ENCODE peak calls at places on chromosomes 1 and 21, in ten cellular contexts. P is cardiac muscle cell, O is thoracic aorta, F is dorsolateral prefrontal cortex, L is HCT116, V is RWPE2, J is choroid plexus epithelial cell, X is uterus, D is GM12864, C is neural progenitor cell. I is an unnamed sample.

GRCh38 chr1:221069178-221069903 is 190.1 kb downstream of the HLX start:
- DNase-seq in F (no peak), V (no peak), J (no peak), L (no peak), X (no peak), D (peak; percentile 62), P (no peak), O (no peak), C (peak; percentile 4), I (no peak)

GRCh38 chr21:44892536-44893277 is 19.2 kb upstream of the PTTG1IP start:
- DNase-seq in V (no peak), L (peak; percentile 26), O (no peak), P (peak; percentile 65), D (no peak), J (peak; percentile 62), X (peak; percentile 46), C (peak; percentile 77), F (peak; percentile 56), I (peak; percentile 63)

GRCh38 chr21:46119565-46120271 is 21.8 kb downstream of the COL6A2 start:
- DNase-seq in X (peak; percentile 18), P (no peak), L (no peak), F (peak; percentile 29), J (no peak), C (no peak), V (peak; percentile 58), O (no peak), D (no peak), I (no peak)

GRCh38 chr1:41810446-41810845 is 108.3 kb downstream of the HIVEP3 start:
- DNase-seq in P (peak; percentile 71), D (no peak), V (no peak), J (peak; percentile 62), C (peak; percentile 74), L (no peak), X (no peak), F (no peak), O (no peak), I (peak; percentile 67)

GRCh38 chr1:209433649-209434031 is 149.9 kb upstream of the CAMK1G start:
- DNase-seq in V (no peak), O (no peak), P (no peak), C (no peak), J (peak; percentile 35), L (no peak), X (no peak), F (no peak), D (no peak), I (no peak)

GRCh38 chr1:37410080-37410479 is 64.3 kb upstream of the ZC3H12A start:
- DNase-seq in C (peak; percentile 23), O (no peak), D (no peak), X (no peak), V (no peak), J (no peak), L (no peak), P (no peak), F (peak; percentile 73), I (no peak)

GRCh38 chr1:9730096-9730901 is 78.8 kb downstream of the PIK3CD start:
- DNase-seq in J (no peak), C (no peak), F (no peak), V (no peak), D (no peak), X (no peak), O (no peak), L (no peak), P (no peak), I (no peak)

GRCh38 chr1:206680279-206680678 is 4.4 kb upstream of the MAPKAPK2 start:
- DNase-seq in X (no peak), D (no peak), C (no peak), O (no peak), L (no peak), P (no peak), F (no peak), V (no peak), J (no peak), I (no peak)

GRCh38 chr1:21270086-21270689 is 20.1 kb downstream of the ECE1 start:
- DNase-seq in J (peak; percentile 69), F (peak; percentile 61), O (no peak), D (peak; percentile 41), X (peak; percentile 70), V (no peak), C (peak; percentile 87), L (peak; percentile 54), P (peak; percentile 65), I (peak; percentile 58)

GRCh38 chr1:193262661-193263060 is 76.2 kb upstream of the B3GALT2 start:
- DNase-seq in C (no peak), X (no peak), V (no peak), F (no peak), D (no peak), O (no peak), L (no peak), J (no peak), P (no peak), I (no peak)

DNA sequence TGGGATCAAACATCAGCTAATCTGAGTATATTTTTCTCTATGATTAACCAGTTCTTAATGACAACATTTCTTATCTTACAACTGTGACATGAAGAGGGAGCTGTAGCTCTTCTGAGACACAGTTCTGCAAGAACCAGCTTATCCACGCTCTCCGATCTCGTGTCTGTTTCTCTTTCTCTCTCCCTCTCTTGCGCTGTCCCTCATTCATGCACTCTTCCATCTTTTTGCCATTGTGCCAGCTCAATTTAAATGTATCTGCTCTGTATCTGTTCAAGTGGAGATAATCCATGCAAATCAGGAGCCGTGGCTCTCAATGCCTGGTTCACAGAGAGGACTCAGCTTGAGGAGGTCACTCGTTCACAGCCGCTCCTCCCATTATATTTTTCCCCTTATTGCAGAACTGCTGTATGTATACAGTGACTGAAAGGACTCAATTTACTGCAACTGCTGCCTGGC is 494.7 kb upstream of the ADGRL2 start:
- DNase-seq in D (no peak), L (no peak), V (no peak), C (peak; percentile 62), X (no peak), J (peak; percentile 76), O (no peak), P (peak; percentile 65), F (no peak), I (peak; percentile 60)
- TF ChIP-seq CTCF in D (no peak), L (no peak), V (peak; percentile 39), C (peak; percentile 55), X (peak; percentile 34), J (peak; percentile 59), O (peak; percentile 34), P (peak; percentile 35), F (peak; percentile 63), I (peak; percentile 27)

GRCh38 chr1:222339371-222339947 is 208.4 kb downstream of the HHIPL2 start:
- DNase-seq in X (no peak), J (no peak), F (no peak), O (no peak), L (no peak), P (no peak), D (no peak), V (no peak), C (no peak), I (no peak)

GRCh38 chr1:222331765-222332164 is 216.1 kb downstream of the HHIPL2 start:
- DNase-seq in L (no peak), V (no peak), O (no peak), C (no peak), F (no peak), J (no peak), X (no peak), P (no peak), D (no peak), I (no peak)

GRCh38 chr1:222334026-222334680 is 213.8 kb downstream of the HHIPL2 start:
- DNase-seq in O (no peak), V (no peak), C (no peak), D (no peak), P (peak; percentile 15), L (no peak), F (no peak), J (peak; percentile 8), X (no peak), I (peak; percentile 57)

GRCh38 chr1:222331340-222331739 is 216.6 kb downstream of the HHIPL2 start:
- DNase-seq in V (no peak), F (no peak), X (no peak), P (peak; percentile 66), J (peak; percentile 54), C (no peak), O (no peak), L (no peak), D (no peak), I (peak; percentile 89)

DNA sequence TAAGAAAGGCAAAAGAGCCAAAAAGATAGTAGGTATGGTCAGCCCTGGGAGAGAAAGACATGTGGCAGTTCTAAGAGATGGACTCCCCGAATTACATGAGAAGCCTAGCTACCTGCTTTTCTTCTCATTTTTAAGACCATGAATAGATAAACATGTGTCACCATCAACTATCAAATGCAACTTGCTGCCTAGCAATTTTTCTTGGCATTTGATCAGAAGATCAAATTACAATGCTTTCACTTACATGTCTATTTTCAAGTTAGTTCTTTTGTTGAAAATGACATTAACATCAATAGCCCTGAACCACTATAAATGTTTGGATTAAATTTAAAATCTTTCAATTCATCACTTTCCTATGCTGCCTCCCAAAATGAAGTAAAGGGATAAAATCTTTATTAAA is 212.3 kb downstream of the HHIPL2 start:
- DNase-seq in P (no peak), J (peak; percentile 17), L (no peak), X (no peak), V (no peak), C (no peak), F (no peak), D (no peak), O (no peak), I (peak; percentile 12)
- H3K4me3 ChIP-seq in P (no peak overlapping the region), J (no peak overlapping the region), L (no peak overlapping the region), X (no peak overlapping the region), V (no peak overlapping the region), C (no peak overlapping the region), F (no peak overlapping the region), D (no peak overlapping the region), O (no peak overlapping the region), I (no peak overlapping the region)

DNA sequence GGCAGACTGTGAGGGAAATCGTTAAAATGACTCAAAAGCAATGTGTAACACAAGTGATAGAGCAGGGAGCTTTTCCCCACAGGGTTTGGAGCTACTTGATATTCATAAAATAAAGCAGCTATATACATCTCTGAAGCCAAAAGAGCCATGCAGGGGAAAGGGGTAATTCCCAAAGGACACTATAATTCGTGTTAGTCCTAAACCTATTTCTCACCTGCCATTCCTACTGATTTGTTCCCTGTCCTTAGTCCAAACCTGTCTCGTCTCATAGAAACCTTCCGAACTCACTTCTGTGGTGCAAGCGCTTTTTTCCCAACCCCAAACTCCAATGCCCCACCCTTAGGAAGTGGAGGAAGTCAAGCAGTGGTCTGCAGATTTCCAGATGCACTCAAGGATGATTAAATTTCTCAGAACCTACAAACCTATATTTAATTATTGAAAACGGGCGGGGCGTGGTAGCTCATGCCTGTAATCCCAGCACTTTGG is 946 bp upstream of the HNRNPR start:
- DNase-seq in O (no peak), D (no peak), P (peak; percentile 23), J (no peak), V (no peak), F (no peak), L (no peak), X (no peak), C (peak; percentile 19), I (no peak)
- TF ChIP-seq CTCF in O (no peak), D (no peak), P (no peak), J (no peak), V (no peak), F (no peak), L (no peak), X (no peak), C (no peak), I (no peak)

DNA sequence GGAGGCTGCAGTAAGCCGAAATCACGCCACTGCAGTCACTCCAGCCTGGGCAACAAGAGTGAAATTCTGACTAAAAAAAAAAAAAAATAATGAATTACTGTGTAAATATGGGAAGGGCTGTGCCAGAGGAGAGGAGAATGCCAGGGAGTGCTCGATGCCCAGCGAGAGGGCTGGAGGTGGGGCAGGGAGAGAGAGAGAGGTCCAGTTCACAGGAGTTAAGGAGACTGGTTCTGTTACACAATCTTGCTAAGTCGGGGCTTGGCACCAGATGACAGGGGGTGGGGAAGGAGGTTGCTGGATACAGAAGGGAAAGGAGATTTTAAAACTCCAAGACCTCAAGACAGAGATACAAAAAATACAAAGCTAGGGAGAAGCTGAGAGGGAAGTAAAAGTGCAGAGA is 1.2 kb downstream of the SELENBP1 start:
- DNase-seq in O (peak; percentile 66), L (no peak), J (peak; percentile 42), P (peak; percentile 69), D (no peak), X (peak; percentile 78), C (no peak), V (no peak), F (peak; percentile 43), I (peak; percentile 70)
- H3K4me3 ChIP-seq in O (peak overlapping the region; percentile 67), L (no peak overlapping the region), J (no peak overlapping the region), P (no peak overlapping the region), D (no peak overlapping the region), X (peak overlapping the region; percentile 36), C (peak overlapping the region; percentile 46), V (no peak overlapping the region), F (peak overlapping the region; percentile 38), I (peak overlapping the region; percentile 70)

I was measured in fibroblast of the aortic adventitia.